ENCODE peak calls at places on chromosomes 12 and 14, in ten cellular contexts. One of them, this sample, is unnamed.

GRCh38 chr12:40587970-40588369 is 104.3 kb upstream of the CNTN1 start:
- DNase-seq in ELR: no peak
- DNase-seq in EH: no peak
- DNase-seq in Caki2: no peak
- DNase-seq in naive B cell: no peak
- DNase-seq in psoas muscle: no peak
- DNase-seq in stimulated activated CD8-positive, alpha-beta memory T cell treated with anti-CD3 and anti-CD28 coated beads, Interleukin-4, amount 100 ng/mL, for 24 hours: no peak
- DNase-seq in activated CD4-positive, CD25-positive, alpha-beta regulatory T cell: no peak
- DNase-seq in effector memory CD8-positive, alpha-beta T cell: no peak
- DNase-seq in NCI-H1048: no peak
- DNase-seq in this sample: no peak

GRCh38 chr14:97602438-97603117 is 805.4 kb downstream of the VRK1 start:
- DNase-seq in psoas muscle: no peak
- DNase-seq in effector memory CD8-positive, alpha-beta T cell: peak
- DNase-seq in Caki2: no peak
- DNase-seq in stimulated activated CD8-positive, alpha-beta memory T cell treated with anti-CD3 and anti-CD28 coated beads, Interleukin-4, amount 100 ng/mL, for 24 hours: peak
- DNase-seq in activated CD4-positive, CD25-positive, alpha-beta regulatory T cell: peak
- DNase-seq in ELR: no peak
- DNase-seq in EH: no peak
- DNase-seq in NCI-H1048: no peak
- DNase-seq in naive B cell: no peak
- DNase-seq in this sample: no peak

GRCh38 chr14:95876769-95877490 is at the start of gene TUNAR:
- DNase-seq in Caki2: peak
- DNase-seq in stimulated activated CD8-positive, alpha-beta memory T cell treated with anti-CD3 and anti-CD28 coated beads, Interleukin-4, amount 100 ng/mL, for 24 hours: no peak
- DNase-seq in effector memory CD8-positive, alpha-beta T cell: no peak
- DNase-seq in EH: peak
- DNase-seq in activated CD4-positive, CD25-positive, alpha-beta regulatory T cell: no peak
- DNase-seq in psoas muscle: no peak
- DNase-seq in ELR: peak
- DNase-seq in naive B cell: peak
- DNase-seq in NCI-H1048: no peak
- DNase-seq in this sample: no peak

GRCh38 chr12:31959701-31960391 is 631 bp downstream of the RESF1 start:
- DNase-seq in naive B cell: peak
- DNase-seq in stimulated activated CD8-positive, alpha-beta memory T cell treated with anti-CD3 and anti-CD28 coated beads, Interleukin-4, amount 100 ng/mL, for 24 hours: peak
- DNase-seq in NCI-H1048: no peak
- DNase-seq in activated CD4-positive, CD25-positive, alpha-beta regulatory T cell: peak
- DNase-seq in Caki2: peak
- DNase-seq in ELR: peak
- DNase-seq in effector memory CD8-positive, alpha-beta T cell: peak
- DNase-seq in psoas muscle: peak
- DNase-seq in EH: peak
- DNase-seq in this sample: peak

GRCh38 chr12:113333877-113334785 is 778 bp downstream of the SLC8B1 start:
- DNase-seq in activated CD4-positive, CD25-positive, alpha-beta regulatory T cell: no peak
- DNase-seq in EH: no peak
- DNase-seq in naive B cell: peak
- DNase-seq in psoas muscle: no peak
- DNase-seq in stimulated activated CD8-positive, alpha-beta memory T cell treated with anti-CD3 and anti-CD28 coated beads, Interleukin-4, amount 100 ng/mL, for 24 hours: no peak
- DNase-seq in ELR: no peak
- DNase-seq in effector memory CD8-positive, alpha-beta T cell: no peak
- DNase-seq in Caki2: no peak
- DNase-seq in NCI-H1048: no peak
- DNase-seq in this sample: no peak

GRCh38 chr12:54870617-54871016 is 16.3 kb downstream of the MUCL1 start:
- DNase-seq in Caki2: no peak
- DNase-seq in activated CD4-positive, CD25-positive, alpha-beta regulatory T cell: no peak
- DNase-seq in psoas muscle: no peak
- DNase-seq in NCI-H1048: no peak
- DNase-seq in stimulated activated CD8-positive, alpha-beta memory T cell treated with anti-CD3 and anti-CD28 coated beads, Interleukin-4, amount 100 ng/mL, for 24 hours: no peak
- DNase-seq in ELR: no peak
- DNase-seq in EH: no peak
- DNase-seq in effector memory CD8-positive, alpha-beta T cell: no peak
- DNase-seq in naive B cell: no peak
- DNase-seq in this sample: no peak

GRCh38 chr14:74855945-74856344 is 20.0 kb downstream of the PROX2 start:
- DNase-seq in Caki2: no peak
- DNase-seq in activated CD4-positive, CD25-positive, alpha-beta regulatory T cell: no peak
- DNase-seq in stimulated activated CD8-positive, alpha-beta memory T cell treated with anti-CD3 and anti-CD28 coated beads, Interleukin-4, amount 100 ng/mL, for 24 hours: no peak
- DNase-seq in ELR: no peak
- DNase-seq in EH: no peak
- DNase-seq in effector memory CD8-positive, alpha-beta T cell: no peak
- DNase-seq in NCI-H1048: no peak
- DNase-seq in psoas muscle: no peak
- DNase-seq in naive B cell: no peak
- DNase-seq in this sample: no peak

GRCh38 chr14:95254356-95254755 is 65.4 kb downstream of the CLMN start:
- DNase-seq in EH: no peak
- DNase-seq in ELR: no peak
- DNase-seq in effector memory CD8-positive, alpha-beta T cell: no peak
- DNase-seq in psoas muscle: no peak
- DNase-seq in naive B cell: no peak
- DNase-seq in activated CD4-positive, CD25-positive, alpha-beta regulatory T cell: no peak
- DNase-seq in stimulated activated CD8-positive, alpha-beta memory T cell treated with anti-CD3 and anti-CD28 coated beads, Interleukin-4, amount 100 ng/mL, for 24 hours: no peak
- DNase-seq in Caki2: no peak
- DNase-seq in NCI-H1048: no peak
- DNase-seq in this sample: peak